ENCODE peak calls at places on chromosomes 4 and X, in four cellular contexts. L is CD4-positive, alpha-beta T cell; H is neural progenitor cell; O is ovary. B is an unnamed sample.

GRCh38 chr4:114921191-114921590 is 192.2 kb downstream of the NDST4 start:
- DNase-seq in L (no peak), H (no peak), O (no peak), B (no peak)

GRCh38 chr4:92236907-92237306 is 66.9 kb upstream of the GRID2 start:
- DNase-seq in L (no peak), H (no peak), O (no peak), B (no peak)

GRCh38 chr4:138938371-138938699 is 77.2 kb upstream of the NOCT start:
- DNase-seq in L (no peak), H (peak; percentile 54), O (no peak), B (peak; percentile 72)

GRCh38 chr4:99025506-99025905 is 30.0 kb downstream of the METAP1 start:
- DNase-seq in L (no peak), H (no peak), O (no peak), B (no peak)

GRCh38 chrX:7132335-7133035 is 15.0 kb upstream of the STS start:
- DNase-seq in L (no peak), H (peak; percentile 42), O (no peak), B (peak; percentile 80)

GRCh38 chr4:101693842-101694398 is 96.6 kb upstream of the BANK1 start:
- DNase-seq in L (no peak), H (no peak), O (no peak), B (no peak)

GRCh38 chrX:16552546-16552945 is 97.4 kb upstream of the S100G start:
- DNase-seq in L (no peak), H (no peak), O (no peak), B (no peak)

GRCh38 chrX:123976671-123977316 is 15.3 kb downstream of the STAG2 start:
- DNase-seq in L (no peak), H (no peak), O (no peak), B (peak; percentile 46)

GRCh38 chr4:98510757-98511517 is 147.5 kb downstream of the TSPAN5 start:
- DNase-seq in L (no peak), H (no peak), O (no peak), B (no peak)

GRCh38 chrX:45070116-45071007 is 130.3 kb downstream of the DIPK2B start:
- DNase-seq in L (peak; percentile 4), H (peak; percentile 27), O (no peak), B (peak; percentile 81)

GRCh38 chr4:121900132-121900983 is 30.1 kb upstream of the BBS7 start:
- DNase-seq in L (peak; percentile 33), H (peak; percentile 71), O (no peak), B (peak; percentile 87)

GRCh38 chrX:123773258-123773978 is 40.6 kb upstream of the THOC2 start:
- DNase-seq in L (no peak), H (no peak), O (no peak), B (no peak)

GRCh38 chrX:115345654-115346014 is 56.1 kb downstream of the LUZP4 start:
- DNase-seq in L (no peak), H (no peak), O (no peak), B (no peak)

GRCh38 chr4:108881190-108881589 is 118.3 kb upstream of the ETNPPL start:
- DNase-seq in L (no peak), H (peak; percentile 28), O (no peak), B (no peak)

GRCh38 chrX:18630956-18631355 is 41.0 kb downstream of the RS1 start:
- DNase-seq in L (no peak), H (no peak), O (no peak), B (no peak)

GRCh38 chr4:52956691-52957090 is 94.6 kb downstream of the RASL11B start:
- DNase-seq in L (no peak), H (no peak), O (no peak), B (no peak)

GRCh38 chr4:40686081-40686913 is 56.6 kb upstream of the RBM47 start:
- DNase-seq in L (no peak), H (no peak), O (no peak), B (no peak)

GRCh38 chr4:131499139-131499873 is 1649.8 kb upstream of the PCDH10 start:
- DNase-seq in L (no peak), H (no peak), O (no peak), B (no peak)

GRCh38 chr4:68906238-68907137 is 45.1 kb downstream of the UGT2A3 start:
- DNase-seq in L (no peak), H (peak; percentile 37), O (no peak), B (no peak)

GRCh38 chrX:82384401-82384800 is 1123.7 kb upstream of the POU3F4 start:
- DNase-seq in L (no peak), H (no peak), O (no peak), B (no peak)

GRCh38 chrX:153400146-153401132 is 711 bp downstream of the PNMA6E start:
- DNase-seq in L (peak; percentile 21), H (peak; percentile 67), O (no peak), B (peak; percentile 88)

GRCh38 chrX:151702021-151702714 is 6.9 kb downstream of the PRRG3 start:
- DNase-seq in L (no peak), H (no peak), O (no peak), B (no peak)

GRCh38 chr4:149980941-149981340 is 97.3 kb upstream of the DCLK2 start:
- DNase-seq in L (peak; percentile 7), H (peak; percentile 55), O (peak; percentile 51), B (peak; percentile 85)

GRCh38 chrX:73068467-73069364 is 10.6 kb downstream of the PABPC1L2A start:
- DNase-seq in L (no peak), H (no peak), O (no peak), B (no peak)
- H3K9me3 ChIP-seq in L (no peaks in the 10 kb centered on the region), H (peaks cover 6% of the 10 kb centered on the region), O (no peaks in the 10 kb centered on the region), B (no peaks in the 10 kb centered on the region)

GRCh38 chr4:77653162-77653758 is 47.6 kb downstream of the CXCL13 start:
- DNase-seq in L (no peak), H (no peak), O (no peak), B (no peak)
- H3K9me3 ChIP-seq in L (no peaks in the 10 kb centered on the region), H (no peaks in the 10 kb centered on the region), O (no peaks in the 10 kb centered on the region), B (no peaks in the 10 kb centered on the region)

GRCh38 chr4:43550981-43551627 is 658.6 kb downstream of the GRXCR1 start:
- DNase-seq in L (no peak), H (no peak), O (no peak), B (no peak)
- H3K9me3 ChIP-seq in L (peaks cover 5% of the 10 kb centered on the region), H (no peaks in the 10 kb centered on the region), O (no peaks in the 10 kb centered on the region), B (peaks cover 10% of the 10 kb centered on the region)

DNA sequence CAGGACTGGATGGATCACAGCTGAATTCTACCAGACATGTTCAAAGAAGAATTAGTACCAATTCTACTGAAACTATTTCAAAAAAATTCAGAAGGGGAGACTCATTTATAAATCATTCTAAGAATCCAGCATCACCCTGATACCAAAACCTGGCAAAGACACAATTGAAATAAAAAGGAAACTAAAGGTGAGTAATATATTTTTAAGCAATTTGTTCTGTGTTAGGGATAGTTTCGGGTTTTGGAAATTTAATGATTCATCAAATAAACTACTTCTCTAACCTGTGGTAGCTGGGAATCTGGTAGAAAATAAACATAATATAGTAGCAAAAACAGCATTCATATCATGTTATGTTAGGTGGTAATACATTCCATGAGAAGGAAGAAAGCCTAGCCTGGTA is 662.2 kb upstream of the BOD1L1 start:
- DNase-seq in L (no peak), H (no peak), O (no peak), B (no peak)
- H3K9me3 ChIP-seq in L (no peaks in the 10 kb centered on the region), H (peaks cover 4% of the 10 kb centered on the region), O (no peaks in the 10 kb centered on the region), B (no peaks in the 10 kb centered on the region)

GRCh38 chr4:152079543-152080293 is 318.9 kb upstream of the GATB start:
- DNase-seq in L (peak; percentile 33), H (no peak), O (no peak), B (no peak)
- H3K9me3 ChIP-seq in L (no peaks in the 10 kb centered on the region), H (no peaks in the 10 kb centered on the region), O (no peaks in the 10 kb centered on the region), B (no peaks in the 10 kb centered on the region)